ENCODE peak calls at places on chromosome 20, in four cellular contexts. Z is upper lobe of right lung, B is prostate gland, S is mammary epithelial cell. I is an unnamed sample.

GRCh38 chr20:2364014-2364413 is 16.7 kb upstream of the TGM6 start:
- DNase-seq in S (peak; percentile 57), B (no peak), Z (no peak), I (no peak)

GRCh38 chr20:20614391-20614790 is 98.1 kb downstream of the RALGAPA2 start:
- DNase-seq in Z (no peak), B (no peak), S (no peak), I (no peak)

GRCh38 chr20:45782890-45783289 is 8.8 kb downstream of the WFDC3 start:
- DNase-seq in S (peak; percentile 80), Z (no peak), B (no peak), I (no peak)

GRCh38 chr20:47360207-47360488 is 3.6 kb upstream of the ZMYND8 start:
- DNase-seq in Z (no peak), B (peak; percentile 90), S (peak; percentile 95), I (no peak)

GRCh38 chr20:54219751-54220426 is 12.0 kb downstream of the PFDN4 start:
- DNase-seq in B (no peak), Z (no peak), S (peak; percentile 28), I (no peak)

GRCh38 chr20:40463171-40463570 is 225.9 kb downstream of the MAFB start:
- DNase-seq in B (no peak), S (no peak), Z (no peak), I (no peak)

GRCh38 chr20:23926941-23927872 is 47.7 kb upstream of the CST5 start:
- DNase-seq in S (no peak), Z (no peak), B (no peak), I (no peak)

GRCh38 chr20:32478576-32478975 is 106.6 kb downstream of the NOL4L start:
- DNase-seq in S (no peak), Z (no peak), B (no peak), I (no peak)

GRCh38 chr20:32112862-32113261 is 3.3 kb downstream of the TM9SF4 start:
- DNase-seq in B (no peak), S (no peak), Z (peak; percentile 68), I (peak; percentile 75)

DNA sequence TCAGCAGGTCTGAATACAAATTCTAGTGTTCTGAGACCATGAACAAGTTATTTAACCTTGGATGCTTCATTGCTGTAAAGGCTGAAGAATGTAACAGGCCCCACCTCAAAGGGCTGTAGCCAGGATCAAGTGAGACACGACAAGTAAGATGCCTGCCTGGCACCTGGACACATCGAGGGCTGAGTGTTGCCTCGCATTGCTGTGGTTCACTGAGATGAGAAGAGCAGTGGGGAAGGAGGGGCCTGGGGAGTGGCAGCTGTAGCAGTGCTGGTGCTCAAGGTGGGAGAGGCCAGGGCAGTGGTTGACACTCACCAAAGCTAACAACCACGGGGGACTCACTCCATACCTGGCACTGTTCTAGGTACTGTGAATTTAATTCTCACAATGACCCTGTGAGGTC is 187.8 kb downstream of the KIF16B start:
- DNase-seq in S (no peak), B (no peak), Z (no peak), I (no peak)
- H3K27ac ChIP-seq in S (no peak overlapping the region), B (no peak overlapping the region), Z (no peak overlapping the region), I (no peak overlapping the region)

DNA sequence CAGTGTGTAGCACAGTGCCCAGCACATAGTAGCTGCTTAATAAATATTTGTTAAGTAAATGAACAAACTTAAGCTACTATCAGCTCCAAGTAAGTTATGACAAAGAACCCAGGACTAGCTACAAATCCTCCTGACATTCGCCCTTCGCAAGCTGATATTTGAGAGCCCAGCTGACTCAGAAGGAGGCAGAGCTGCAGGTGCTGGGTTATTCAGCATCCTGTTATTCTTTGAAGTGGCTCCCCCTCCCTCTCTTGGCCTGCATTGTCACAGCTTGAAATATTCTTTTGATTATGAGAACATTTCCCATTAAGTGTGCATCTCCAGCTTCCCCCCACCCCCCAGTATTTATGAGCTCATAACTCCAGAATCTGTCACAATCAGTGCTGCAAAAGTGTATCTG is 78.8 kb upstream of the RALY start:
- DNase-seq in B (no peak), Z (no peak), S (peak; percentile 69), I (no peak)
- TF ChIP-seq CTCF in B (no peak), Z (no peak), S (peak; percentile 7), I (no peak)

GRCh38 chr20:37757550-37757949 is 63.7 kb downstream of the CTNNBL1 start:
- DNase-seq in Z (no peak), S (peak; percentile 4), B (no peak), I (no peak)
- H3K4me3 ChIP-seq in Z (no peak overlapping the region), S (no peak overlapping the region), B (no peak overlapping the region), I (no peak overlapping the region)

GRCh38 chr20:50286609-50287008 is 96.0 kb downstream of the CEBPB start:
- DNase-seq in S (peak; percentile 37), Z (no peak), B (no peak), I (no peak)

GRCh38 chr20:50287512-50287911 is 96.9 kb downstream of the CEBPB start:
- DNase-seq in B (no peak), S (no peak), Z (no peak), I (no peak)

GRCh38 chr20:50285376-50286173 is 94.9 kb downstream of the CEBPB start:
- DNase-seq in S (no peak), B (no peak), Z (no peak), I (no peak)

GRCh38 chr20:50284811-50285375 is 94.3 kb downstream of the CEBPB start:
- DNase-seq in B (no peak), Z (no peak), S (no peak), I (no peak)

DNA sequence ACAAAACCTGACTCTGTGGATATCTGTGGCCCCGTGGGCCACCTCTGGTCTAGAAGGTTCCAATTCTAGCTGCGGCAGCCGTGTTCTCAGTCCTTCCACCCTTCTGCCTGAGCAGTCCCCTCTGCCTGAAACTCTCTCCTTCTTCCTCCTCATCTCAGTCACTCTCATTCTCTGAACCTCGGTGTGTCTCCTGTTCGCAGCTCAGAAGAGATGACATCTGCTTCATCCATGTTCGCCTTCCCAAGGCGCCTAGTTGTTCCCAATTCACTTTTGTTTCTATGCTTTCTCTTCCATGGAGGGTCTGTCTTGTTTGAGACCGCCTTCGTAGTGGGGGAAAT is 95.5 kb downstream of the CEBPB start:
- DNase-seq in S (no peak), Z (no peak), B (no peak), I (no peak)
- H3K27ac ChIP-seq in S (no peak overlapping the region), Z (peak overlapping the region; percentile 85), B (peak overlapping the region; percentile 84), I (peak overlapping the region; percentile 77)

DNA sequence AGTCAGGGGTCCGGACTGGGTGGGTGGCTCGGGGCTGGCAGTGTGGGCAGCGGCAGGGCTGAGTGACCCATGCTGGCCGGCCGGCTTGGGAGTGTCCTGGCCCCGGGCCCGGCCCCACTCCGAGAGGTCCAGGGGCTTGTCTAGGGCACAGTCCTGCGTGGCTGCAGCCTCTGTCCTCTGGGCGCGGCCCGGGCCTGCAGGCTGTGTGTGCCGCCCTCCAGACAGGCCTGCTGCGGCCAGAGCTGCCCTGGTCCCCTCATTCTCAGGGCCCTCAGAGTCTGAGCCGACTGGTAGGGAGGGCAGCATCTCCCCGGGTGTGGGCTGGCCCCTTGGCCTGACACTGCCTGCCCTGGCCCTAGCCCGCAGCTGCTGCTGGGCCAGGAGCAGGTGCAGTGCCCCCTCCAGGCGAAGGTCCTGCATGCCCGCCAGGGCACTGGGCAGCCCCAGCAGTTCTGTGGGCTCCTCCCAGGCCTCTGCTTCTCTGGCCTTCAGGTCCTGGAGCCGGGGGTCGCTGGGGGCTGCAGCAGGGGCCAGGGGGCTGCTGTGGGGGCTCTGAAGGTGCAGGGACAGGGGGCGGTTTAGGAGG is 6.9 kb upstream of the CABLES2 start:
- DNase-seq in B (no peak), S (no peak), Z (no peak), I (no peak)
- TF ChIP-seq CTCF in B (no peak), S (no peak), Z (no peak), I (no peak)

I was measured in lower lobe of right lung.